ENCODE peak calls at places on chromosomes 11 and 22, in six cellular contexts. One of them, this sample, is unnamed.

GRCh38 chr11:16468735-16469446 is 112.5 kb upstream of the SOX6 start:
- DNase-seq in GM12878: no peak
- DNase-seq in SK-N-SH: no peak
- DNase-seq in HCT116: no peak
- DNase-seq in K562: no peak
- DNase-seq in H1: no peak
- DNase-seq in this sample: no peak

GRCh38 chr11:118914178-118914918 is 11.4 kb downstream of the BCL9L start:
- DNase-seq in HCT116: no peak
- DNase-seq in SK-N-SH: no peak
- DNase-seq in H1: no peak
- DNase-seq in K562: no peak
- DNase-seq in GM12878: no peak
- DNase-seq in this sample: no peak

GRCh38 chr11:125404136-125404810 is 91.8 kb downstream of the FEZ1 start:
- DNase-seq in H1: no peak
- DNase-seq in K562: no peak
- DNase-seq in HCT116: no peak
- DNase-seq in SK-N-SH: no peak
- DNase-seq in GM12878: no peak
- DNase-seq in this sample: no peak

GRCh38 chr22:49137216-49137840 is 690.3 kb downstream of the BRD1 start:
- DNase-seq in GM12878: no peak
- DNase-seq in K562: no peak
- DNase-seq in SK-N-SH: no peak
- DNase-seq in H1: no peak
- DNase-seq in HCT116: no peak
- DNase-seq in this sample: no peak

GRCh38 chr11:60528934-60529333 is 13.7 kb downstream of the MS4A13 start:
- DNase-seq in GM12878: peak
- DNase-seq in H1: no peak
- DNase-seq in K562: no peak
- DNase-seq in SK-N-SH: no peak
- DNase-seq in HCT116: no peak
- DNase-seq in this sample: no peak

GRCh38 chr22:36419912-36420882 is 32.4 kb upstream of the MYH9 start:
- DNase-seq in HCT116: no peak
- DNase-seq in H1: no peak
- DNase-seq in K562: no peak
- DNase-seq in SK-N-SH: no peak
- DNase-seq in GM12878: no peak
- DNase-seq in this sample: no peak

GRCh38 chr22:22032099-22032905 is 49.7 kb upstream of the TOP3B start:
- DNase-seq in HCT116: no peak
- DNase-seq in GM12878: no peak
- DNase-seq in H1: no peak
- DNase-seq in SK-N-SH: no peak
- DNase-seq in K562: no peak
- DNase-seq in this sample: no peak

GRCh38 chr11:76975513-76975912 is 58.7 kb upstream of the B3GNT6 start:
- DNase-seq in SK-N-SH: no peak
- DNase-seq in HCT116: no peak
- DNase-seq in K562: no peak
- DNase-seq in H1: no peak
- DNase-seq in GM12878: no peak
- DNase-seq in this sample: no peak

GRCh38 chr11:37504925-37505324 is 906.9 kb upstream of the RAG2 start:
- DNase-seq in K562: no peak
- DNase-seq in GM12878: no peak
- DNase-seq in SK-N-SH: no peak
- DNase-seq in H1: no peak
- DNase-seq in HCT116: no peak
- DNase-seq in this sample: no peak

GRCh38 chr11:2173150-2173693 is 1.6 kb upstream of the TH start:
- DNase-seq in SK-N-SH: no peak
- DNase-seq in H1: no peak
- DNase-seq in GM12878: no peak
- DNase-seq in K562: no peak
- DNase-seq in HCT116: no peak
- DNase-seq in this sample: no peak

GRCh38 chr11:46499821-46500220 is 94.0 kb downstream of the AMBRA1 start:
- DNase-seq in H1: no peak
- DNase-seq in SK-N-SH: no peak
- DNase-seq in HCT116: no peak
- DNase-seq in GM12878: no peak
- DNase-seq in K562: no peak
- DNase-seq in this sample: no peak
- TF ChIP-seq JUND in H1: no peak
- TF ChIP-seq JUND in SK-N-SH: no peak
- TF ChIP-seq JUND in HCT116: no peak
- TF ChIP-seq JUND in GM12878: no peak
- TF ChIP-seq JUND in K562: no peak
- TF ChIP-seq JUND in this sample: no peak

GRCh38 chr11:61951484-61952135 is 1.5 kb downstream of the BEST1 start:
- DNase-seq in HCT116: no peak
- DNase-seq in SK-N-SH: no peak
- DNase-seq in H1: no peak
- DNase-seq in GM12878: no peak
- DNase-seq in K562: peak
- DNase-seq in this sample: no peak
- TF ChIP-seq JUND in HCT116: no peak
- TF ChIP-seq JUND in SK-N-SH: no peak
- TF ChIP-seq JUND in H1: no peak
- TF ChIP-seq JUND in GM12878: no peak
- TF ChIP-seq JUND in K562: no peak
- TF ChIP-seq JUND in this sample: no peak

GRCh38 chr11:128448487-128448886 is 138.9 kb downstream of the ETS1 start:
- DNase-seq in SK-N-SH: no peak
- DNase-seq in GM12878: no peak
- DNase-seq in HCT116: peak
- DNase-seq in H1: peak
- DNase-seq in K562: no peak
- DNase-seq in this sample: no peak
- TF ChIP-seq JUND in SK-N-SH: no peak
- TF ChIP-seq JUND in GM12878: no peak
- TF ChIP-seq JUND in HCT116: peak
- TF ChIP-seq JUND in H1: no peak
- TF ChIP-seq JUND in K562: no peak
- TF ChIP-seq JUND in this sample: no peak

GRCh38 chr11:70016666-70017347 is 61.3 kb upstream of the ANO1 start:
- DNase-seq in GM12878: no peak
- DNase-seq in H1: no peak
- DNase-seq in SK-N-SH: no peak
- DNase-seq in K562: no peak
- DNase-seq in HCT116: peak
- DNase-seq in this sample: no peak
- TF ChIP-seq JUND in GM12878: no peak
- TF ChIP-seq JUND in H1: no peak
- TF ChIP-seq JUND in SK-N-SH: no peak
- TF ChIP-seq JUND in K562: no peak
- TF ChIP-seq JUND in HCT116: peak
- TF ChIP-seq JUND in this sample: no peak

GRCh38 chr11:95296621-95297025 is 65.6 kb upstream of the SESN3 start:
- DNase-seq in H1: no peak
- DNase-seq in GM12878: peak
- DNase-seq in SK-N-SH: no peak
- DNase-seq in HCT116: no peak
- DNase-seq in K562: no peak
- DNase-seq in this sample: no peak
- TF ChIP-seq JUND in H1: no peak
- TF ChIP-seq JUND in GM12878: no peak
- TF ChIP-seq JUND in SK-N-SH: no peak
- TF ChIP-seq JUND in HCT116: no peak
- TF ChIP-seq JUND in K562: no peak
- TF ChIP-seq JUND in this sample: no peak

GRCh38 chr11:70252844-70253243 is 17.6 kb upstream of the PPFIA1 start:
- DNase-seq in H1: no peak
- DNase-seq in SK-N-SH: no peak
- DNase-seq in HCT116: no peak
- DNase-seq in K562: no peak
- DNase-seq in GM12878: peak
- DNase-seq in this sample: no peak
- TF ChIP-seq JUND in H1: no peak
- TF ChIP-seq JUND in SK-N-SH: no peak
- TF ChIP-seq JUND in HCT116: no peak
- TF ChIP-seq JUND in K562: no peak
- TF ChIP-seq JUND in GM12878: no peak
- TF ChIP-seq JUND in this sample: no peak

DNA sequence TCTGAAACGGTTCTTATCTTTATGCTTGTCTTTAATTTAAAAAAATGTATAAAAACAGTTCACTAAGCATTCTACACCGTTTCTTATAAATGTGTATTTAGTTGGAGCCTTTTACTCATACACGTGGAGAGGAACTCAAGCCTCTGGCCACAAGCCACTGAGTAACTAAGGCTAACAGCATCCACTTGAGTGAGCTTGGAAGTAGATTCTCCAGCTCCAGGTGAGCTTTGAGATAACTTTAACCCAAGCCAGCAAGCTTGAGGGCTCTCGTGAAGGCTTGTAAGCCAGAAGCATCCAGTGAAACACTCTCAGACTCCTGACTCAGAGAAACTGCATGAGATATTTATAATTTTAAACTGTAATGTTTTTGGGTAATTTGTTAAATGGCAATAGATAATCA is 82.6 kb downstream of the ARHGAP20 start:
- DNase-seq in K562: no peak
- DNase-seq in SK-N-SH: no peak
- DNase-seq in GM12878: no peak
- DNase-seq in HCT116: no peak
- DNase-seq in H1: no peak
- DNase-seq in this sample: no peak
- TF ChIP-seq JUND in K562: no peak
- TF ChIP-seq JUND in SK-N-SH: no peak
- TF ChIP-seq JUND in GM12878: no peak
- TF ChIP-seq JUND in HCT116: no peak
- TF ChIP-seq JUND in H1: no peak
- TF ChIP-seq JUND in this sample: no peak

GRCh38 chr11:64803846-64804345 is 882 bp upstream of the MAP4K2 start:
- DNase-seq in GM12878: no peak
- DNase-seq in H1: no peak
- DNase-seq in SK-N-SH: no peak
- DNase-seq in K562: no peak
- DNase-seq in HCT116: no peak
- DNase-seq in this sample: peak

GRCh38 chr11:64805481-64805880 is 2.5 kb upstream of the MAP4K2 start:
- DNase-seq in SK-N-SH: no peak
- DNase-seq in H1: no peak
- DNase-seq in K562: no peak
- DNase-seq in GM12878: no peak
- DNase-seq in HCT116: no peak
- DNase-seq in this sample: no peak

GRCh38 chr11:64802370-64803162 is 448 bp downstream of the MAP4K2 start:
- DNase-seq in SK-N-SH: peak
- DNase-seq in HCT116: no peak
- DNase-seq in GM12878: no peak
- DNase-seq in K562: no peak
- DNase-seq in H1: no peak
- DNase-seq in this sample: no peak

GRCh38 chr11:64803163-64803845 is at the start of gene MAP4K2:
- DNase-seq in GM12878: peak
- DNase-seq in H1: no peak
- DNase-seq in HCT116: peak
- DNase-seq in SK-N-SH: peak
- DNase-seq in K562: peak
- DNase-seq in this sample: peak

GRCh38 chr11:64804346-64805210 is 1.6 kb upstream of the MAP4K2 start:
- DNase-seq in HCT116: no peak
- DNase-seq in K562: no peak
- DNase-seq in H1: no peak
- DNase-seq in SK-N-SH: no peak
- DNase-seq in GM12878: no peak
- DNase-seq in this sample: no peak
- TF ChIP-seq JUND in HCT116: no peak
- TF ChIP-seq JUND in K562: no peak
- TF ChIP-seq JUND in H1: no peak
- TF ChIP-seq JUND in SK-N-SH: no peak
- TF ChIP-seq JUND in GM12878: no peak
- TF ChIP-seq JUND in this sample: no peak

DNA sequence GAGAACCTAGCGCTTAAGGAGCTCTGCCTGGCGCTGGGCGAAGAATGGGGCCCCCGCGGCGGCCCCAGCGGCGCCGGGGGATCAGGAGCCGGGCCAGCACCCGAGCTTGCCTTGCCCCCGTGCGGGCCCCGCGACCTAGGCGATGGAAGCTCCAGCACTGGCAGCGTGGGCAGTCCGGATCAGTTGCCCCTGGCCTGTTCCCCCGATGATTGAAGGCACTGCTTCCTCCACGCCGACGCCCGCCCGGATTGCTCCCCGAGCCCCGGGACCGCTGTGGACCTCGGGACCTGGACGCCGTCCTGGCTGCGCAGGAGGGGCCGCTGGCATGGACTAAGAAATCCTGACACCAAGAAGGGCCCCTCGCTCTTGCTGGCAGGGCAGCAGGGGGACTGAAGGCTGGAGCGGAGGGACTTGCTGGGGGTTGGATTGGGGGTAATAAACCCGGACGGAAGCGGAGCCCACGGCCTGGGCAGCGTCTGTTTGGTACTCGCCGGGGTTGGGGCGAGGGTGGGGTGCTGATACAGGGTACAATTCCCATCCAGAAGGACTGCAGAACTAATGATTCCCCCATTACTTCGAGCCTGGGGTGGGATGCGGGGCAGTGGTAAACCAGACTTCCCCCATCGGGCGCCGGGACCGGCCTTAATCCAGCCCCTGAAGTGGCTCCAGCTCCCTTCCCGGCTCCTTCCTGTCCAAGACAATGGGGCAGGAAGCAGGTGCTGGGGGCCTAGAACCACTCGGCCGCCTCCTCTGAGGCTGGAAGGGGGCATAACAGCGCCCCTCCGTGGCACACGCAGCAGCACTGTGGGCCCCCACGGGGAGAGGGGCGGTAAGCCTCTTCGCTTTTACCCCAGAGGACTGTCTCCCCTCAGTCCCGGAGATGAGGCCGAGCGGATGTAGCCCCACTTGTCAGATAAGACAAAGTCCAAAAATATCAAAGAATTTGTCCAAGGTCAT is 985 bp downstream of the CCDC85B start:
- DNase-seq in SK-N-SH: peak
- DNase-seq in HCT116: no peak
- DNase-seq in GM12878: no peak
- DNase-seq in H1: no peak
- DNase-seq in K562: peak
- DNase-seq in this sample: no peak
- TF ChIP-seq JUND in SK-N-SH: no peak
- TF ChIP-seq JUND in HCT116: no peak
- TF ChIP-seq JUND in GM12878: no peak
- TF ChIP-seq JUND in H1: no peak
- TF ChIP-seq JUND in K562: no peak
- TF ChIP-seq JUND in this sample: no peak

This sample was measured in T47D.